ENCODE peak calls at places on chromosome 6, in five cellular contexts. Q is cardiac fibroblast, X is fibroblast of the aortic adventitia, G is A549, B is GM12865. L is an unnamed sample.

GRCh38 chr6:40380271-40380670 is 206.9 kb downstream of the LRFN2 start:
- DNase-seq in Q (no peak), X (no peak), G (no peak), B (no peak), L (no peak)

GRCh38 chr6:68087399-68088133 is 547.5 kb upstream of the ADGRB3 start:
- DNase-seq in Q (peak), X (peak), G (no peak), B (peak), L (peak)

GRCh38 chr6:33696538-33697518 is 14.7 kb downstream of the UQCC2 start:
- DNase-seq in Q (peak), X (peak), G (no peak), B (peak), L (no peak)

GRCh38 chr6:77620290-77620882 is 32.5 kb upstream of the MEI4 start:
- DNase-seq in Q (peak), X (no peak), G (peak), B (peak), L (peak)

GRCh38 chr6:125802943-125803377 is 12.2 kb downstream of the NCOA7 start:
- DNase-seq in Q (peak), X (peak), G (no peak), B (peak), L (no peak)

GRCh38 chr6:75524322-75524972 is 30.8 kb upstream of the FILIP1 start:
- DNase-seq in Q (peak), X (peak), G (peak), B (no peak), L (no peak)

GRCh38 chr6:21046276-21046675 is 512.0 kb downstream of the CDKAL1 start:
- DNase-seq in Q (no peak), X (no peak), G (no peak), B (no peak), L (no peak)

GRCh38 chr6:35449287-35449881 is 2.8 kb upstream of the FANCE start:
- DNase-seq in Q (peak), X (peak), G (peak), B (peak), L (peak)

GRCh38 chr6:90497411-90497810 is 89.5 kb downstream of the MAP3K7 start:
- DNase-seq in Q (no peak), X (no peak), G (no peak), B (no peak), L (no peak)

GRCh38 chr6:150301871-150302800 is 66.7 kb upstream of the IYD start:
- DNase-seq in Q (peak), X (peak), G (peak), B (peak), L (no peak)

GRCh38 chr6:137240168-137240567 is 21.0 kb upstream of the IFNGR1 start:
- DNase-seq in Q (peak), X (peak), G (no peak), B (no peak), L (no peak)

GRCh38 chr6:137731960-137732616 is 135.0 kb upstream of the TNFAIP3 start:
- DNase-seq in Q (peak), X (peak), G (peak), B (no peak), L (no peak)

GRCh38 chr6:47247227-47247797 is 62.4 kb downstream of the TNFRSF21 start:
- DNase-seq in Q (peak), X (no peak), G (no peak), B (peak), L (peak)

GRCh38 chr6:21500894-21501293 is 92.7 kb upstream of the SOX4 start:
- DNase-seq in Q (no peak), X (no peak), G (no peak), B (no peak), L (no peak)

GRCh38 chr6:134245041-134245440 is 72.9 kb downstream of the SGK1 start:
- DNase-seq in Q (peak), X (peak), G (peak), B (no peak), L (no peak)

GRCh38 chr6:36724514-36725385 is 27.1 kb downstream of the RAB44 start:
- DNase-seq in Q (peak), X (peak), G (peak), B (peak), L (no peak)

GRCh38 chr6:5085638-5086293 is 625 bp downstream of the PPP1R3G start:
- DNase-seq in Q (peak), X (no peak), G (peak), B (peak), L (no peak)

GRCh38 chr6:27672113-27672799 is 199.4 kb upstream of the ZNF184 start:
- DNase-seq in Q (peak), X (peak), G (peak), B (peak), L (peak)

GRCh38 chr6:32088487-32089049 is 20.6 kb downstream of the TNXB start:
- DNase-seq in Q (no peak), X (no peak), G (no peak), B (no peak), L (no peak)

GRCh38 chr6:147204843-147205311 is 660 bp downstream of the STXBP5 start:
- DNase-seq in Q (no peak), X (peak), G (no peak), B (no peak), L (no peak)

GRCh38 chr6:10585232-10585887 is 64.2 kb downstream of the GCNT2 start:
- DNase-seq in Q (no peak), X (peak), G (no peak), B (no peak), L (no peak)

GRCh38 chr6:77341058-77341986 is 122.0 kb downstream of the HTR1B start:
- DNase-seq in Q (no peak), X (peak), G (no peak), B (no peak), L (no peak)

GRCh38 chr6:144286503-144287393 is 1.6 kb downstream of the UTRN start:
- DNase-seq in Q (peak), X (peak), G (peak), B (no peak), L (no peak)

GRCh38 chr6:170262481-170263088 is 28.3 kb downstream of the DLL1 start:
- DNase-seq in Q (no peak), X (no peak), G (no peak), B (no peak), L (no peak)

GRCh38 chr6:14635933-14636599 is 518.5 kb downstream of the CD83 start:
- DNase-seq in Q (no peak), X (no peak), G (no peak), B (peak), L (no peak)

GRCh38 chr6:89528865-89529264 is 95.9 kb downstream of the ANKRD6 start:
- DNase-seq in Q (no peak), X (no peak), G (no peak), B (no peak), L (no peak)

GRCh38 chr6:30013296-30013922 is 47.7 kb upstream of the POLR1H start:
- DNase-seq in Q (peak), X (peak), G (no peak), B (peak), L (no peak)

GRCh38 chr6:18161437-18161836 is 6.2 kb downstream of the KDM1B start:
- DNase-seq in Q (peak), X (no peak), G (peak), B (no peak), L (no peak)

DNA sequence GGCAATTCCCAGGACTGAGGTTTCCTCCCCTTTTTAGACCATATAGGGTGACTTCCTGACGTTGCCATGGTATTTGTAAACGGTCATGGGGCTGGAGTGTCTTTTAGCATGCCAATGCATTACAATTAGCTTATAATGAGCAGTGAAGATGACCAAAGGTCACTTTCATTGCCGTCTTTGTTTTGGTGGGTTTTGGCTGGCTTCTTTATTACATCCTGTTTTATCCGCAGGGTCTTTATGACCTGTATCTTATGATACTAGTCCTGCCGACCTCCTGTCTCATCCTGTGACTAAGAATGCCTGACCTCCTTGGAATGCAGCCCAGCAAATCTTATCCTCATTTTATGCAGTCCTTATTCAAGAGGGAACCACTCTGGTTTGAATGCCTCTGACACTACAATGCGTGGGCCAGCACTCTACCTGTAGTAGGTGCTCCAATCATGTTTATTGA is 190.1 kb downstream of the KCNQ5 start:
- DNase-seq in Q (peak), X (peak), G (no peak), B (no peak), L (no peak)
- H3K4me3 ChIP-seq in Q (no peak), X (no peak), G (no peak), B (no peak), L (no peak)

GRCh38 chr6:3165631-3166534 is 8.5 kb upstream of the TUBB2A start:
- DNase-seq in Q (peak), X (peak), G (no peak), B (no peak), L (no peak)
- H3K4me3 ChIP-seq in Q (no peak), X (no peak), G (no peak), B (no peak), L (no peak)

GRCh38 chr6:106771822-106772221 is 142.4 kb downstream of the QRSL1 start:
- DNase-seq in Q (no peak), X (no peak), G (no peak), B (no peak), L (no peak)
- H3K4me3 ChIP-seq in Q (no peak), X (no peak), G (no peak), B (no peak), L (no peak)

GRCh38 chr6:112203577-112204349 is 50.6 kb downstream of the LAMA4 start:
- DNase-seq in Q (peak), X (peak), G (peak), B (no peak), L (no peak)
- H3K4me3 ChIP-seq in Q (no peak), X (no peak), G (peak), B (no peak), L (no peak)

GRCh38 chr6:25492951-25493350 is 159.1 kb upstream of the SCGN start:
- DNase-seq in Q (no peak), X (no peak), G (no peak), B (no peak), L (no peak)
- H3K4me3 ChIP-seq in Q (no peak), X (no peak), G (no peak), B (no peak), L (no peak)

DNA sequence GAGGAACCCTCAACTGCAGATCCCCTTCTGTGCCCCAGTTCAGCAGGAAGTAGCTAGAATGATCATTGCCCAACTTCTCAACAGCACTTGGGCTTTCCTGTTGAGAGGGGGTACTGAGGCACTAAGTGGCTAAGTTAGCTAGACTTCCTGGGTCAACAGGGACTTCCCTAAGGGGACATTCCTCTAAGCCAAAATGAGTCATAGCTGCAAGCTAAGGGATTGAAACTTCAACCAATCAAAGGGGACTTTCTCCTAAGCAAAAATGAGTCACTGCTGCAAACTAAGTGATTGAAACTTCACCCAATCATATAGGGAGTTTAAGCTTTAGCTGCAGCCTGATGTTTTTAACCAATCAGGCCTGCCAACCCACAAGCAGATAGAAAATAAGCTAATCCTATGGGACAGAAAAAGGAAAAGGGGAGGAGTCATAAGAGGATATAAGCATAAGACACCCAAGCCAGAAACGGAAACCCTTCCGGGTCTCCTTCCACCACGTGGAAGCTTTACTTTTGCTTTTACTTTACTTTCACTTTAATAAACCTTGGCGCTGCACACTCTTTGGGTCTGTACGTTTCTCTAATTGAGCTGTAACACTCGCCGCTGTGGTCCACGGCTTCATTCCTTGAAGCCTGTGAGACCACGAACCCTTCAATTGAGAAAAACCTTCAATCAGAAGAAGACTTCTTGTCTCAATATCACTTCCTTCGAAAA is 659.1 kb upstream of the HS3ST5 start:
- DNase-seq in Q (no peak), X (no peak), G (peak), B (peak), L (no peak)
- H3K4me3 ChIP-seq in Q (no peak), X (no peak), G (no peak), B (no peak), L (no peak)

DNA sequence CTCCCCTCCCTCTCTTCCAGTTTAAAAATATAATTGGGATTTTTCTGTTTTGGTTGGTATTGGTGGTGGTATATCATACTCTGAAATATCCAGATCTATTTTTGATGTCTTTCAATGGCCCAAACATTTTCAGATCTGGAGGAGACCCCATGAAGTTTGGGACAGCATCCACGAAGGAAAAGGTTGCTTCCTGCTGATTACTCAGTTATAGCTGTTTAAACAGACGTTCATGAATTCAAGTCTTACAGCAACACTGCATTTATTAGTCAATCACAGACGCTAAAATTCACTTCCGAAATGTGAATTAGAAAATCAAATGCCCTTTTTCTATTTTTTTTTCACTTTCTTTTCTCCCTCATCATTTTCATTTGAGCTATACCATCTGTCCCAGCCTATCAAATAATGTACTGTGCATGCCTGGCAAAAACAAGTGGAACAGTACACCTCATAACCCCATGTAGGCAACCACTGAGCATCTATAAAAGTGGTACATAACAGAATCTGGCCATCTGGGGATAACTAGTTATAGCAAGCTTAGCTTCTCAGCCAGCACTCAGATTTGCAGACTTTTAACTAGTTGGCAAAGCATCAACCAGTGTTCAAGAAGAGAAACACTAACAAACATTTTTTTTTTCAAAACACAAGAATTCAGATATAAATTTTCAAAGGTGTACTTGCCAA is 124.5 kb downstream of the HIVEP2 start:
- DNase-seq in Q (peak), X (peak), G (no peak), B (peak), L (no peak)
- H3K4me3 ChIP-seq in Q (peak), X (peak), G (no peak), B (peak), L (peak)

GRCh38 chr6:133240511-133241087 is 558 bp upstream of the EYA4 start:
- DNase-seq in Q (peak), X (no peak), G (peak), B (no peak), L (no peak)

GRCh38 chr6:133241088-133241900 is at the start of gene EYA4:
- DNase-seq in Q (peak), X (peak), G (peak), B (no peak), L (no peak)

GRCh38 chr6:133243723-133244122 is 2.6 kb downstream of the EYA4 start:
- DNase-seq in Q (peak), X (no peak), G (no peak), B (no peak), L (no peak)

GRCh38 chr6:133242761-133243590 is 1.8 kb downstream of the EYA4 start:
- DNase-seq in Q (no peak), X (no peak), G (peak), B (no peak), L (no peak)

GRCh38 chr6:133241901-133242760 is 974 bp downstream of the EYA4 start:
- DNase-seq in Q (peak), X (peak), G (peak), B (no peak), L (no peak)
- H3K4me3 ChIP-seq in Q (peak), X (peak), G (peak), B (no peak), L (no peak)

DNA sequence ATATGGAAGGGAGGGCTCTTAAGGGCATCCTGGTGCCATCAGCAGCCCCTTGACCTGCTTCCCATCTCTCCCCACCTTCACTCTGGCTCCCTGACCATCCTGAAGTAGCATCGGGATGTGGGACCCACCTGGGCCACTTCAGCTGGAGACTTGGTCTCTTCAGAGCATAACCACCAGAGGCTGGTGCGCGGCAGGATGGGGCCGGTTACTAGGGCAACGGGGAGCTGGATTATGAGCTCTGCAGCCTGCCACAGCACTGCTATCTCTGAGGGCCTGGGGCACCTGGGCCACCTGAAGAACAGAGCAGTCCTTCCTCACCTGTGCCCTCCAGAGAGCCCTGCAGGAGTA is 79.7 kb downstream of the SYNJ2 start:
- DNase-seq in Q (no peak), X (no peak), G (no peak), B (no peak), L (no peak)
- H3K4me3 ChIP-seq in Q (no peak), X (no peak), G (no peak), B (no peak), L (no peak)

DNA sequence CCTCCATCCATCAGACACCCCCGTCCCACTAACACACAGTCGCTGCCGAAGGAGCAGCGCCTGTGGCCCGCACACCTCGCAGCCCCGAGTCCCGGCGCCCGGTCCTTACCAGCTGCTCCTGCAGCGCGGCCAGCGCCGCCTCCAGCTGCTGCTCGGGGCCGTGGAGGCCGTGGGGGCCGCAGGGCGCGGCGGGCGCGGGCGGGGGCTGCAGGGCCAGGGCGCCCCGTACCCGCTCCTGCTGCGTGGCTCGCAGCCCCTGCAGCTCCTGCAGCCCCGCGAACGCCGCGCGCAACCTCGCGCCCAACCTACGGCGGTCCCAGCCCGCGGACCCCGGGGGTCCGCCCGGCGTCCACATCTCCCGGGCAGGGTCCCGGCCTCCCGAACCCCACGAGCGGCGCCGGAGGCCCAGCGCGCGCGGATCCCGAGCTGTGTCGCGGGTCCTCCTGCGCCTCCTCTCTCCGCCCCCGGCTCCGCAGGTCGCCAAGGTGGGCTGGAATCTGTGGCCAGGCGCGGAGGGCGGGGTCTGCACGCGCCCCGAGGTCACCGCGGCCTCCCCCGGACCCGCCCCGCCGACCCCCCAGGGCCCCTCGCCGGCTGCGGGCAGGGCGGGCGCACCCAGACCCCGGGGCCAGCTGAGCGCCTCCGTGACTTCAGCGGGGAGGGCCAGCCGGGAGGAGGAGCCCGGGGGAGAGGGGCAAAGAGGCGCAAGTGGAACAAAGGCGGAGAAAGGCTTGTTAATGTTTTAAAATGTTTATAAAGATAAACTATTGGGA is at the start of gene DACT2:
- DNase-seq in Q (no peak), X (no peak), G (no peak), B (no peak), L (no peak)
- H3K4me3 ChIP-seq in Q (no peak), X (no peak), G (peak), B (no peak), L (no peak)

L was measured in GM12864.